ENCODE peak calls at places on chromosomes 13 and 19, in four cellular contexts. One of them, this sample, is unnamed.

GRCh38 chr13:48158290-48158689 is 63.4 kb upstream of the MED4 start:
- DNase-seq in stimulated activated CD4-positive, alpha-beta T cell treated with anti-CD3 and anti-CD28 coated beads, Interleukin-1b, Interleukin-23, amount 100 ng/mL, for 24 hours: no peak
- DNase-seq in stimulated activated naive CD8-positive, alpha-beta T cell treated with anti-CD3 and anti-CD28 coated beads, Interleukin-15, Interleukin-2, amounts not matched to agents 100 U/mL and 50 U/mL, for 24 hours: no peak
- DNase-seq in mesenteric fat pad: no peak
- DNase-seq in this sample: no peak

GRCh38 chr13:31769581-31769980 is 30.3 kb downstream of the RXFP2 start:
- DNase-seq in stimulated activated CD4-positive, alpha-beta T cell treated with anti-CD3 and anti-CD28 coated beads, Interleukin-1b, Interleukin-23, amount 100 ng/mL, for 24 hours: no peak
- DNase-seq in stimulated activated naive CD8-positive, alpha-beta T cell treated with anti-CD3 and anti-CD28 coated beads, Interleukin-15, Interleukin-2, amounts not matched to agents 100 U/mL and 50 U/mL, for 24 hours: no peak
- DNase-seq in mesenteric fat pad: no peak
- DNase-seq in this sample: no peak

GRCh38 chr13:60583911-60584753 is 187.1 kb downstream of the TDRD3 start:
- DNase-seq in stimulated activated CD4-positive, alpha-beta T cell treated with anti-CD3 and anti-CD28 coated beads, Interleukin-1b, Interleukin-23, amount 100 ng/mL, for 24 hours: no peak
- DNase-seq in stimulated activated naive CD8-positive, alpha-beta T cell treated with anti-CD3 and anti-CD28 coated beads, Interleukin-15, Interleukin-2, amounts not matched to agents 100 U/mL and 50 U/mL, for 24 hours: peak
- DNase-seq in mesenteric fat pad: no peak
- DNase-seq in this sample: no peak

GRCh38 chr13:113423225-113424170 is 29.8 kb downstream of the ADPRHL1 start:
- DNase-seq in stimulated activated CD4-positive, alpha-beta T cell treated with anti-CD3 and anti-CD28 coated beads, Interleukin-1b, Interleukin-23, amount 100 ng/mL, for 24 hours: no peak
- DNase-seq in stimulated activated naive CD8-positive, alpha-beta T cell treated with anti-CD3 and anti-CD28 coated beads, Interleukin-15, Interleukin-2, amounts not matched to agents 100 U/mL and 50 U/mL, for 24 hours: no peak
- DNase-seq in mesenteric fat pad: no peak
- DNase-seq in this sample: no peak

GRCh38 chr13:44024496-44025155 is 144.9 kb downstream of the LACC1 start:
- DNase-seq in stimulated activated CD4-positive, alpha-beta T cell treated with anti-CD3 and anti-CD28 coated beads, Interleukin-1b, Interleukin-23, amount 100 ng/mL, for 24 hours: no peak
- DNase-seq in stimulated activated naive CD8-positive, alpha-beta T cell treated with anti-CD3 and anti-CD28 coated beads, Interleukin-15, Interleukin-2, amounts not matched to agents 100 U/mL and 50 U/mL, for 24 hours: no peak
- DNase-seq in mesenteric fat pad: no peak
- DNase-seq in this sample: no peak

GRCh38 chr13:56201834-56202233 is 938.9 kb upstream of the PRR20A start:
- DNase-seq in stimulated activated CD4-positive, alpha-beta T cell treated with anti-CD3 and anti-CD28 coated beads, Interleukin-1b, Interleukin-23, amount 100 ng/mL, for 24 hours: no peak
- DNase-seq in stimulated activated naive CD8-positive, alpha-beta T cell treated with anti-CD3 and anti-CD28 coated beads, Interleukin-15, Interleukin-2, amounts not matched to agents 100 U/mL and 50 U/mL, for 24 hours: no peak
- DNase-seq in mesenteric fat pad: no peak
- DNase-seq in this sample: no peak

GRCh38 chr13:113034451-113035208 is 65.6 kb downstream of the MCF2L start:
- DNase-seq in stimulated activated CD4-positive, alpha-beta T cell treated with anti-CD3 and anti-CD28 coated beads, Interleukin-1b, Interleukin-23, amount 100 ng/mL, for 24 hours: no peak
- DNase-seq in stimulated activated naive CD8-positive, alpha-beta T cell treated with anti-CD3 and anti-CD28 coated beads, Interleukin-15, Interleukin-2, amounts not matched to agents 100 U/mL and 50 U/mL, for 24 hours: no peak
- DNase-seq in mesenteric fat pad: no peak
- DNase-seq in this sample: no peak

GRCh38 chr19:29675120-29675649 is 9.9 kb downstream of the PLEKHF1 start:
- DNase-seq in stimulated activated CD4-positive, alpha-beta T cell treated with anti-CD3 and anti-CD28 coated beads, Interleukin-1b, Interleukin-23, amount 100 ng/mL, for 24 hours: no peak
- DNase-seq in stimulated activated naive CD8-positive, alpha-beta T cell treated with anti-CD3 and anti-CD28 coated beads, Interleukin-15, Interleukin-2, amounts not matched to agents 100 U/mL and 50 U/mL, for 24 hours: no peak
- DNase-seq in mesenteric fat pad: no peak
- DNase-seq in this sample: no peak

GRCh38 chr13:44063467-44063866 is 183.8 kb downstream of the LACC1 start:
- DNase-seq in stimulated activated CD4-positive, alpha-beta T cell treated with anti-CD3 and anti-CD28 coated beads, Interleukin-1b, Interleukin-23, amount 100 ng/mL, for 24 hours: no peak
- DNase-seq in stimulated activated naive CD8-positive, alpha-beta T cell treated with anti-CD3 and anti-CD28 coated beads, Interleukin-15, Interleukin-2, amounts not matched to agents 100 U/mL and 50 U/mL, for 24 hours: no peak
- DNase-seq in mesenteric fat pad: no peak
- DNase-seq in this sample: no peak

GRCh38 chr13:97440598-97440997 is 6.6 kb downstream of the RAP2A start:
- DNase-seq in stimulated activated CD4-positive, alpha-beta T cell treated with anti-CD3 and anti-CD28 coated beads, Interleukin-1b, Interleukin-23, amount 100 ng/mL, for 24 hours: no peak
- DNase-seq in stimulated activated naive CD8-positive, alpha-beta T cell treated with anti-CD3 and anti-CD28 coated beads, Interleukin-15, Interleukin-2, amounts not matched to agents 100 U/mL and 50 U/mL, for 24 hours: no peak
- DNase-seq in mesenteric fat pad: no peak
- DNase-seq in this sample: no peak

GRCh38 chr13:46181799-46182490 is at the start of gene LCP1:
- DNase-seq in stimulated activated CD4-positive, alpha-beta T cell treated with anti-CD3 and anti-CD28 coated beads, Interleukin-1b, Interleukin-23, amount 100 ng/mL, for 24 hours: peak
- DNase-seq in stimulated activated naive CD8-positive, alpha-beta T cell treated with anti-CD3 and anti-CD28 coated beads, Interleukin-15, Interleukin-2, amounts not matched to agents 100 U/mL and 50 U/mL, for 24 hours: peak
- DNase-seq in mesenteric fat pad: no peak
- DNase-seq in this sample: peak

GRCh38 chr13:23610966-23611486 is 40.8 kb downstream of the TNFRSF19 start:
- DNase-seq in stimulated activated CD4-positive, alpha-beta T cell treated with anti-CD3 and anti-CD28 coated beads, Interleukin-1b, Interleukin-23, amount 100 ng/mL, for 24 hours: no peak
- DNase-seq in stimulated activated naive CD8-positive, alpha-beta T cell treated with anti-CD3 and anti-CD28 coated beads, Interleukin-15, Interleukin-2, amounts not matched to agents 100 U/mL and 50 U/mL, for 24 hours: no peak
- DNase-seq in mesenteric fat pad: no peak
- DNase-seq in this sample: no peak

GRCh38 chr13:20128459-20128927 is 32.4 kb downstream of the GJA3 start:
- DNase-seq in stimulated activated CD4-positive, alpha-beta T cell treated with anti-CD3 and anti-CD28 coated beads, Interleukin-1b, Interleukin-23, amount 100 ng/mL, for 24 hours: no peak
- DNase-seq in stimulated activated naive CD8-positive, alpha-beta T cell treated with anti-CD3 and anti-CD28 coated beads, Interleukin-15, Interleukin-2, amounts not matched to agents 100 U/mL and 50 U/mL, for 24 hours: peak
- DNase-seq in mesenteric fat pad: peak
- DNase-seq in this sample: no peak

GRCh38 chr19:15042003-15042402 is 7.3 kb upstream of the CASP14 start:
- DNase-seq in stimulated activated CD4-positive, alpha-beta T cell treated with anti-CD3 and anti-CD28 coated beads, Interleukin-1b, Interleukin-23, amount 100 ng/mL, for 24 hours: no peak
- DNase-seq in stimulated activated naive CD8-positive, alpha-beta T cell treated with anti-CD3 and anti-CD28 coated beads, Interleukin-15, Interleukin-2, amounts not matched to agents 100 U/mL and 50 U/mL, for 24 hours: no peak
- DNase-seq in mesenteric fat pad: no peak
- DNase-seq in this sample: no peak

GRCh38 chr19:49214701-49215100 is 57.1 kb downstream of the TRPM4 start:
- DNase-seq in stimulated activated CD4-positive, alpha-beta T cell treated with anti-CD3 and anti-CD28 coated beads, Interleukin-1b, Interleukin-23, amount 100 ng/mL, for 24 hours: no peak
- DNase-seq in stimulated activated naive CD8-positive, alpha-beta T cell treated with anti-CD3 and anti-CD28 coated beads, Interleukin-15, Interleukin-2, amounts not matched to agents 100 U/mL and 50 U/mL, for 24 hours: no peak
- DNase-seq in mesenteric fat pad: no peak
- DNase-seq in this sample: no peak

GRCh38 chr19:15199652-15200574 is 882 bp downstream of the NOTCH3 start:
- DNase-seq in stimulated activated CD4-positive, alpha-beta T cell treated with anti-CD3 and anti-CD28 coated beads, Interleukin-1b, Interleukin-23, amount 100 ng/mL, for 24 hours: no peak
- DNase-seq in stimulated activated naive CD8-positive, alpha-beta T cell treated with anti-CD3 and anti-CD28 coated beads, Interleukin-15, Interleukin-2, amounts not matched to agents 100 U/mL and 50 U/mL, for 24 hours: no peak
- DNase-seq in mesenteric fat pad: no peak
- DNase-seq in this sample: no peak

GRCh38 chr13:113929628-113930615 is 44.0 kb downstream of the C13orf46 start:
- DNase-seq in stimulated activated CD4-positive, alpha-beta T cell treated with anti-CD3 and anti-CD28 coated beads, Interleukin-1b, Interleukin-23, amount 100 ng/mL, for 24 hours: no peak
- DNase-seq in stimulated activated naive CD8-positive, alpha-beta T cell treated with anti-CD3 and anti-CD28 coated beads, Interleukin-15, Interleukin-2, amounts not matched to agents 100 U/mL and 50 U/mL, for 24 hours: no peak
- DNase-seq in mesenteric fat pad: peak
- DNase-seq in this sample: no peak

GRCh38 chr13:31761951-31762350 is 22.6 kb downstream of the RXFP2 start:
- DNase-seq in stimulated activated CD4-positive, alpha-beta T cell treated with anti-CD3 and anti-CD28 coated beads, Interleukin-1b, Interleukin-23, amount 100 ng/mL, for 24 hours: no peak
- DNase-seq in stimulated activated naive CD8-positive, alpha-beta T cell treated with anti-CD3 and anti-CD28 coated beads, Interleukin-15, Interleukin-2, amounts not matched to agents 100 U/mL and 50 U/mL, for 24 hours: no peak
- DNase-seq in mesenteric fat pad: no peak
- DNase-seq in this sample: no peak